ENCODE peak calls at places on chromosomes 1 and 21, in seven cellular contexts. K, Q, Y, Z, V, B and P are unnamed samples.

GRCh38 chr1:91872560-91873081 is 13.3 kb downstream of the TGFBR3 start:
- ATAC-seq in K (peak; percentile 78), B (peak; percentile 91), Z (peak; percentile 36), V (no peak), Y (no peak), Q (no peak), P (peak; percentile 31)

GRCh38 chr1:7654725-7655124 is 116.4 kb upstream of the VAMP3 start:
- ATAC-seq in V (no peak), B (no peak), K (no peak), Y (no peak), Z (no peak), Q (no peak), P (no peak)

GRCh38 chr1:155709391-155709790 is 20.5 kb downstream of the DAP3 start:
- ATAC-seq in V (no peak), Q (no peak), Z (no peak), B (no peak), Y (no peak), K (no peak), P (no peak)

GRCh38 chr1:205569411-205570172 is 62.2 kb downstream of the ELK4 start:
- ATAC-seq in K (no peak), Q (no peak), Y (no peak), V (no peak), B (peak; percentile 48), Z (no peak), P (no peak)

GRCh38 chr1:158002022-158002629 is 8.7 kb downstream of the KIRREL1 start:
- ATAC-seq in Z (no peak), B (no peak), V (no peak), Y (peak; percentile 25), Q (no peak), K (no peak), P (peak; percentile 42)

GRCh38 chr1:236332092-236332758 is 50.5 kb upstream of the ERO1B start:
- ATAC-seq in Y (no peak), V (no peak), B (peak; percentile 85), Q (no peak), K (no peak), Z (no peak), P (no peak)

GRCh38 chr1:77866296-77866695 is 22.1 kb upstream of the NEXN start:
- ATAC-seq in V (no peak), Y (no peak), Q (no peak), Z (no peak), B (no peak), K (no peak), P (no peak)

GRCh38 chr1:236168716-236169429 is 26.5 kb downstream of the GPR137B start:
- ATAC-seq in K (no peak), B (peak; percentile 85), Q (peak; percentile 18), Y (peak; percentile 50), Z (peak; percentile 69), V (no peak), P (no peak)

GRCh38 chr1:3921786-3922185 is 21.7 kb upstream of the C1orf174 start:
- ATAC-seq in Q (no peak), K (no peak), V (no peak), Z (no peak), Y (peak; percentile 30), B (no peak), P (no peak)

GRCh38 chr1:115052454-115053083 is 22.9 kb downstream of the TSHB start:
- ATAC-seq in K (peak; percentile 98), V (peak; percentile 93), Z (peak; percentile 76), Q (peak; percentile 75), Y (peak; percentile 87), B (peak; percentile 94), P (peak; percentile 48)

GRCh38 chr1:8858888-8859706 is 19.4 kb downstream of the ENO1 start:
- ATAC-seq in B (peak; percentile 3), K (peak; percentile 80), V (peak; percentile 78), Q (peak; percentile 80), Y (peak; percentile 65), Z (peak; percentile 51), P (peak; percentile 64)

GRCh38 chr21:28215214-28215954 is 777.3 kb downstream of the LTN1 start:
- ATAC-seq in Y (no peak), Q (no peak), K (no peak), V (no peak), Z (no peak), B (no peak), P (peak; percentile 80)

GRCh38 chr1:111471012-111471411 is 2.8 kb upstream of the C1orf162 start:
- ATAC-seq in V (peak; percentile 66), Z (peak; percentile 74), Q (peak; percentile 92), Y (peak; percentile 89), B (no peak), K (peak; percentile 96), P (peak; percentile 66)

GRCh38 chr1:153951801-153952200 is 5.3 kb upstream of the DENND4B start:
- ATAC-seq in B (no peak), Y (no peak), K (no peak), Q (no peak), V (no peak), Z (no peak), P (no peak)

GRCh38 chr21:38859852-38860251 is 54.1 kb downstream of the ETS2 start:
- ATAC-seq in Y (no peak), B (no peak), V (no peak), Q (no peak), Z (no peak), K (no peak), P (no peak)

GRCh38 chr1:8025671-8026144 is 401 bp downstream of the ERRFI1 start:
- ATAC-seq in V (no peak), B (no peak), K (peak; percentile 18), Q (peak; percentile 35), Z (peak; percentile 16), Y (peak; percentile 1), P (no peak)

GRCh38 chr1:237042467-237042891 is 495 bp downstream of the RYR2 start:
- ATAC-seq in K (no peak), B (no peak), Q (no peak), V (no peak), Y (peak; percentile 25), Z (no peak), P (peak; percentile 1)

GRCh38 chr1:10890391-10891073 is 94.1 kb upstream of the CASZ1 start:
- ATAC-seq in Q (no peak), Z (no peak), Y (no peak), K (no peak), V (no peak), B (no peak), P (no peak)

GRCh38 chr1:6770727-6771567 is 14.3 kb upstream of the CAMTA1 start:
- ATAC-seq in Z (no peak), V (no peak), Y (no peak), B (peak; percentile 96), Q (peak; percentile 83), K (no peak), P (peak; percentile 46)

GRCh38 chr1:8649875-8650274 is 167.6 kb downstream of the RERE start:
- ATAC-seq in Y (no peak), Q (no peak), K (no peak), Z (no peak), V (no peak), B (no peak), P (no peak)

GRCh38 chr1:34928865-34929496 is 469 bp downstream of the DLGAP3 start:
- ATAC-seq in B (peak; percentile 26), Y (no peak), K (peak; percentile 50), V (peak; percentile 32), Z (peak; percentile 52), Q (peak; percentile 62), P (no peak)

GRCh38 chr1:86913399-86913895 is 479 bp downstream of the SELENOF start:
- ATAC-seq in V (no peak), B (no peak), Z (no peak), K (no peak), Q (no peak), Y (no peak), P (no peak)